ENCODE peak calls at places on chromosomes 13 and 19, in six cellular contexts. One of them, this sample, is unnamed.

GRCh38 chr13:29771247-29771646 is 79.2 kb downstream of the UBL3 start:
- DNase-seq in neural crest cell: no peak
- DNase-seq in body of pancreas: no peak
- DNase-seq in AG09309: no peak
- DNase-seq in MM.1S: peak
- DNase-seq in NB4: peak
- DNase-seq in this sample: no peak

GRCh38 chr13:22789027-22789593 is 391.7 kb upstream of the SGCG start:
- DNase-seq in neural crest cell: no peak
- DNase-seq in body of pancreas: no peak
- DNase-seq in NB4: no peak
- DNase-seq in AG09309: no peak
- DNase-seq in MM.1S: no peak
- DNase-seq in this sample: no peak

GRCh38 chr13:112776971-112777370 is 87.1 kb downstream of the ATP11A start:
- DNase-seq in body of pancreas: no peak
- DNase-seq in MM.1S: no peak
- DNase-seq in AG09309: no peak
- DNase-seq in neural crest cell: no peak
- DNase-seq in NB4: no peak
- DNase-seq in this sample: no peak

GRCh38 chr19:47444388-47444821 is 25.1 kb upstream of the MEIS3 start:
- DNase-seq in NB4: peak
- DNase-seq in AG09309: no peak
- DNase-seq in body of pancreas: no peak
- DNase-seq in neural crest cell: peak
- DNase-seq in MM.1S: no peak
- DNase-seq in this sample: no peak

GRCh38 chr13:47908200-47908902 is 92.7 kb downstream of the SUCLA2 start:
- DNase-seq in neural crest cell: no peak
- DNase-seq in AG09309: no peak
- DNase-seq in MM.1S: no peak
- DNase-seq in NB4: no peak
- DNase-seq in body of pancreas: no peak
- DNase-seq in this sample: no peak

GRCh38 chr19:6417713-6418561 is 6.7 kb downstream of the KHSRP start:
- DNase-seq in NB4: no peak
- DNase-seq in MM.1S: no peak
- DNase-seq in neural crest cell: no peak
- DNase-seq in AG09309: no peak
- DNase-seq in body of pancreas: no peak
- DNase-seq in this sample: no peak

GRCh38 chr13:107006646-107007045 is 438.7 kb upstream of the ARGLU1 start:
- DNase-seq in neural crest cell: no peak
- DNase-seq in MM.1S: no peak
- DNase-seq in body of pancreas: no peak
- DNase-seq in AG09309: no peak
- DNase-seq in NB4: no peak
- DNase-seq in this sample: no peak

GRCh38 chr13:99182439-99182838 is 18.2 kb upstream of the UBAC2 start:
- DNase-seq in AG09309: no peak
- DNase-seq in NB4: peak
- DNase-seq in neural crest cell: no peak
- DNase-seq in body of pancreas: no peak
- DNase-seq in MM.1S: no peak
- DNase-seq in this sample: no peak

GRCh38 chr13:72424059-72424458 is 303.4 kb downstream of the MZT1 start:
- DNase-seq in NB4: no peak
- DNase-seq in body of pancreas: no peak
- DNase-seq in neural crest cell: no peak
- DNase-seq in AG09309: no peak
- DNase-seq in MM.1S: no peak
- DNase-seq in this sample: no peak

GRCh38 chr13:66459143-66459542 is 771.0 kb downstream of the PCDH9 start:
- DNase-seq in MM.1S: no peak
- DNase-seq in AG09309: no peak
- DNase-seq in body of pancreas: no peak
- DNase-seq in NB4: no peak
- DNase-seq in neural crest cell: no peak
- DNase-seq in this sample: no peak

GRCh38 chr19:55464039-55464668 is 397 bp downstream of the C19orf85 start:
- DNase-seq in body of pancreas: no peak
- DNase-seq in NB4: no peak
- DNase-seq in MM.1S: no peak
- DNase-seq in neural crest cell: no peak
- DNase-seq in AG09309: no peak
- DNase-seq in this sample: no peak

GRCh38 chr13:23999411-23999810 is 102.1 kb upstream of the C1QTNF9B start:
- DNase-seq in body of pancreas: no peak
- DNase-seq in MM.1S: no peak
- DNase-seq in AG09309: no peak
- DNase-seq in NB4: no peak
- DNase-seq in neural crest cell: no peak
- DNase-seq in this sample: no peak

GRCh38 chr19:48255376-48256303 is at the start of gene CARD8:
- DNase-seq in body of pancreas: peak
- DNase-seq in NB4: peak
- DNase-seq in MM.1S: peak
- DNase-seq in neural crest cell: peak
- DNase-seq in AG09309: no peak
- DNase-seq in this sample: peak

GRCh38 chr19:16326401-16327130 is 1.9 kb downstream of the KLF2 start:
- DNase-seq in MM.1S: peak
- DNase-seq in NB4: no peak
- DNase-seq in body of pancreas: no peak
- DNase-seq in neural crest cell: no peak
- DNase-seq in AG09309: no peak
- DNase-seq in this sample: no peak

GRCh38 chr13:75357576-75358295 is 124.2 kb downstream of the TBC1D4 start:
- DNase-seq in NB4: peak
- DNase-seq in body of pancreas: no peak
- DNase-seq in MM.1S: peak
- DNase-seq in neural crest cell: peak
- DNase-seq in AG09309: no peak
- DNase-seq in this sample: peak

GRCh38 chr13:99359493-99359892 is 52.3 kb upstream of the GPR183 start:
- DNase-seq in neural crest cell: no peak
- DNase-seq in MM.1S: no peak
- DNase-seq in body of pancreas: no peak
- DNase-seq in NB4: no peak
- DNase-seq in AG09309: no peak
- DNase-seq in this sample: no peak

GRCh38 chr19:30340724-30341595 is 31.2 kb upstream of the ZNF536 start:
- DNase-seq in body of pancreas: no peak
- DNase-seq in NB4: no peak
- DNase-seq in MM.1S: no peak
- DNase-seq in neural crest cell: no peak
- DNase-seq in AG09309: no peak
- DNase-seq in this sample: no peak

GRCh38 chr19:1605236-1606137 is at the start of gene UQCR11:
- DNase-seq in AG09309: peak
- DNase-seq in body of pancreas: peak
- DNase-seq in neural crest cell: peak
- DNase-seq in NB4: peak
- DNase-seq in MM.1S: peak
- DNase-seq in this sample: peak

GRCh38 chr19:1602091-1602707 is 3.1 kb downstream of the UQCR11 start:
- DNase-seq in NB4: no peak
- DNase-seq in AG09309: no peak
- DNase-seq in body of pancreas: no peak
- DNase-seq in neural crest cell: no peak
- DNase-seq in MM.1S: no peak
- DNase-seq in this sample: no peak

GRCh38 chr19:1598777-1599459 is 6.3 kb upstream of the MBD3 start:
- DNase-seq in neural crest cell: no peak
- DNase-seq in NB4: no peak
- DNase-seq in AG09309: no peak
- DNase-seq in MM.1S: no peak
- DNase-seq in body of pancreas: no peak
- DNase-seq in this sample: no peak

GRCh38 chr19:1599460-1599846 is 5.8 kb downstream of the UQCR11 start:
- DNase-seq in AG09309: no peak
- DNase-seq in NB4: no peak
- DNase-seq in neural crest cell: no peak
- DNase-seq in MM.1S: no peak
- DNase-seq in body of pancreas: no peak
- DNase-seq in this sample: no peak

DNA sequence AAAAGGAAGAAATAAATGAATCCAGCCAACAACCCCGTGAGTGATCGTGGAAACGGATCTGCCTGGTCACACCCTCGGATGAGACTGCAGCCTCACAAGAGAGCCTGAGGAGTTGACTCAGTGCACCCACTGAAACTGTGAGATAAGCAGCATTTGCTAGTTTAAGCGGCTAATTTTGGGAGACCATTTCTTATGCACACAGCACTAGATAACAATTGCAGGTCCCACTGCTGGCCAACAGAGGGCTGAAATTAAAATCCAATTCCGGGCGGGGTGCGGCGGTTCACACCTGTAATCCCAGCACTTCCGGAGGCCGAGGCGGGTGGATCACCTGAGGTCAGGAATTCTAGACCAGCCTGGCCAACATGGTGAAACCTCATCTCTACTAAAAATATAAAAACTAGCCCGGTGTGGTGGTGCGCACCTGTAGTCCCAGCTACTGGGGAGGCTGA is 3.6 kb downstream of the UQCR11 start:
- DNase-seq in body of pancreas: no peak
- DNase-seq in neural crest cell: no peak
- DNase-seq in MM.1S: peak
- DNase-seq in NB4: no peak
- DNase-seq in AG09309: no peak
- DNase-seq in this sample: no peak
- TF ChIP-seq CTCF in body of pancreas: no peak
- TF ChIP-seq CTCF in neural crest cell: peak
- TF ChIP-seq CTCF in MM.1S: peak
- TF ChIP-seq CTCF in NB4: no peak
- TF ChIP-seq CTCF in AG09309: no peak
- TF ChIP-seq CTCF in this sample: no peak

DNA sequence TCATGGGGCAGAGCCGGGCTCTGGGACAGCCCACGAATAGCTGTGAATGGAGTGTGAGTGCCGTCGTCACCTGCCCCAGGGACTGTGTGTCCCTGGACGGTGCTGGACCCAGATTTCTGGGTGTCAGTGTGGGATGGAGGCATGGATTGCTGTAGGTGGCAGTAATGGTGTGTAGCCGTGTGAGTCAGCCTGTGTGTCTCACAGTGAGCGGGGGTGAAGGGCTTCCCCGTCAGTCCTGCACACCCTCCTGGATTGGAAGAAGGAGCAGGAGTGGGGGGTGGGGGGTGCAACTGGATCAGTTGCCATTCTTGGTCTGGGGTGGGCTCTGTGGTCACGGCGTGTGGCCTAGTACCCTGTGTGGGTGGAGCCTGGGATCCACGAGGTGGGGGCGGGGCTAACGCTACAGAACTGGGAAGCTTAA is 6.5 kb upstream of the LTBP4 start:
- DNase-seq in AG09309: no peak
- DNase-seq in neural crest cell: no peak
- DNase-seq in NB4: no peak
- DNase-seq in MM.1S: no peak
- DNase-seq in body of pancreas: no peak
- DNase-seq in this sample: no peak
- TF ChIP-seq CTCF in AG09309: peak
- TF ChIP-seq CTCF in neural crest cell: no peak
- TF ChIP-seq CTCF in NB4: no peak
- TF ChIP-seq CTCF in MM.1S: no peak
- TF ChIP-seq CTCF in body of pancreas: no peak
- TF ChIP-seq CTCF in this sample: no peak

DNA sequence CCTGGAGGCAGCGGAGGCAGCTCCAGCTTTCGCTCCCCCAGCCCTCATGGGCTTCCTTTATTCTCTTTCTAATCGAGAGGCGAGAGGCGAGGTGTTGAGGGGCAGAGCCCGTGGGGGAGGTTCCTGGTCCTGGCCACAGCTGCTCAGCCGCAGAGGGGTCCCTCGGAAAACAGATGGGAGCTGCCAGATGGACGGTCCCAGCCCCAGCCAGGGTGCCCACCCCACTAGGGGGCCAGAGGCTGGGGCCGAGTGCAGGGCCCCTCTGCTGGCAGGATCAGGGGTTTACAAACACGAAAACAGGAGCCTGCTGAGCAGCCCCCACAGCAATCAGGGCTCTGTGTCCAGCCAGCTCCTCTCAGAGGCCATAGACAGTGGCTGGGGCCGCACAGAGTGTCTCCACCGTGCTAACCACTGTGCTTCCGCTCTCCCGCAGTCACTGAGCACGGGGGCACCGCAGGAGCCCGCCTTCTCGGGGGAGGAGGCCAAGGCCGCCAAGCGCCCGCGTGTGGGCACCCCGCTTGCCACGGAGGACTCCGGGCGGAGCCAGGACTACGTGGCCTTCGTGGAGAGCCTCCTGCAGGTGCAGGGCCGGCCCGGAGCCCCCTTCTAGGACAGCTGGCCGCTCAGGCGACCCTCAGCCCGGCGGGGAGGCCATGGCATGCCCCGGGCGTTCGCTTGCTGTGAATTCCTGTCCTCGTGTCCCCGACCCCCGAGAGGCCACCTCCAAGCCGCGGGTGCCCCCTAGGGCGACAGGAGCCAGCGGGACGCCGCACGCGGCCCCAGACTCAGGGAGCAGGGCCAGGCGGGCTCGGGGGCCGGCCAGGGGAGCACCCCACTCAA is 182.2 kb downstream of the KDM4B start:
- DNase-seq in neural crest cell: no peak
- DNase-seq in body of pancreas: peak
- DNase-seq in AG09309: no peak
- DNase-seq in NB4: no peak
- DNase-seq in MM.1S: no peak
- DNase-seq in this sample: no peak
- TF ChIP-seq CTCF in neural crest cell: no peak
- TF ChIP-seq CTCF in body of pancreas: no peak
- TF ChIP-seq CTCF in AG09309: no peak
- TF ChIP-seq CTCF in NB4: no peak
- TF ChIP-seq CTCF in MM.1S: no peak
- TF ChIP-seq CTCF in this sample: no peak

DNA sequence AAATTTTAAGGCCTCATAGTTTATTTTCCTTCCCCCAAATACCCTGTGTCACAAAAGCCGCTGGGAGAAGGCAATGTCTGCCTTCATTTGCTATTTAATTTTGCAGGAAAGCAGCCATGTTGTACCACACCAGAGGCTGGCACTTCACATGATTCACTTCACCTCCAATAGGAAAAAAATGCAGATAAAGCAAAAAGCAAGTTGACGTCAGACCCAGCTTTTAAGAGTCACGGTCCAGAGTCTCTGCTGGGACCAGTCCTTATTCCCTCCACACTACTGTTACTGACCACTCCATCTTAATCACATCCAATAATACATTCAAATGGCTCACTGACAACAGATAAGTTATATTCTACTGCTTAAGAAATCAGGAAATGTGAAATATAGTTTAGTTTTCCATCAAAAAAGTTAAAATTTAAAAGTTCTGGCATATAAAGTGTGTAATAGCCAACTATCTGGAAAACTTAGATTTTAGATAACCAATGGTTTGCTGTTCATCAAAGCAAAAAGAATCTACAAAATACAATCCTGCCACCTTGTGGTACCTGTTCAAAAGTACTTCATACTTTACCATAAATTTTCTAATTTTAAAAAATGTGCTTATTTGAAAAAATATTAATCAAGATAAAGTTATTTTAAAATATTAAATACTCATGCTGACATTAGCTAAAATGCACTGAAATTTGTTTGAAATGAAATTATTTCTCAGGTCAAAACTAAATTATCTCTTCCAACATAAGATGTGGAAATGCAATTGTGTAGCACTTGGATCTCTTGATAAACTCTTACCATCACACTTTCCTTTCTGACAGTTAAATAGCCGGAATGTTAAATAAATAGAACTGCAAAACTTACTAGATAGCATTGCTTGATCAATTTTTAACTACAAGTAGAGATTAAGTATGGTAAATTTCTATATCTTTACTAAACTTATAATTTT is 97.3 kb downstream of the SERP2 start:
- DNase-seq in AG09309: no peak
- DNase-seq in neural crest cell: no peak
- DNase-seq in MM.1S: peak
- DNase-seq in body of pancreas: no peak
- DNase-seq in NB4: peak
- DNase-seq in this sample: no peak
- TF ChIP-seq CTCF in AG09309: peak
- TF ChIP-seq CTCF in neural crest cell: peak
- TF ChIP-seq CTCF in MM.1S: peak
- TF ChIP-seq CTCF in body of pancreas: peak
- TF ChIP-seq CTCF in NB4: peak
- TF ChIP-seq CTCF in this sample: peak